ENCODE peak calls at places on chromosomes 12 and 14, in four cellular contexts. L is GM12878, T is breast epithelium, K is K562. S is an unnamed sample.

GRCh38 chr12:119666226-119666808 is 1.6 kb upstream of the PRKAB1 start:
- DNase-seq in L (no peak), T (no peak), K (peak; percentile 24), S (no peak)

GRCh38 chr14:31122921-31123320 is 84.7 kb downstream of the HECTD1 start:
- DNase-seq in L (no peak), T (no peak), K (no peak), S (no peak)

GRCh38 chr14:87829543-87829942 is 163.4 kb downstream of the GALC start:
- DNase-seq in L (no peak), T (no peak), K (no peak), S (peak; percentile 23)

GRCh38 chr12:71169286-71169685 is 11.5 kb upstream of the TSPAN8 start:
- DNase-seq in L (no peak), T (no peak), K (no peak), S (no peak)

GRCh38 chr12:50363141-50363540 is 33.3 kb downstream of the FAM186A start:
- DNase-seq in L (no peak), T (no peak), K (no peak), S (no peak)

GRCh38 chr12:94545937-94546771 is 86.5 kb upstream of the CEP83 start:
- DNase-seq in L (peak; percentile 19), T (no peak), K (peak; percentile 56), S (no peak)

GRCh38 chr14:73712540-73713141 is 1.5 kb downstream of the PNMA1 start:
- DNase-seq in L (no peak), T (no peak), K (peak; percentile 39), S (no peak)

GRCh38 chr12:106284294-106285105 is 18.0 kb upstream of the TCP11L2 start:
- DNase-seq in L (no peak), T (no peak), K (no peak), S (no peak)

GRCh38 chr12:55681142-55682077 is 26.3 kb downstream of the ITGA7 start:
- DNase-seq in L (no peak), T (no peak), K (peak; percentile 71), S (peak; percentile 65)

GRCh38 chr12:90964616-90965015 is 9.6 kb upstream of the CCER1 start:
- DNase-seq in L (no peak), T (no peak), K (no peak), S (no peak)

GRCh38 chr12:124321556-124322270 is 26.8 kb downstream of the RFLNA start:
- DNase-seq in L (no peak), T (no peak), K (no peak), S (no peak)

GRCh38 chr12:113136128-113136989 is 798 bp upstream of the RASAL1 start:
- DNase-seq in L (no peak), T (no peak), K (peak; percentile 51), S (no peak)

GRCh38 chr14:56294125-56294524 is 175.9 kb downstream of the PELI2 start:
- DNase-seq in L (no peak), T (no peak), K (no peak), S (no peak)

GRCh38 chr12:118063567-118064391 is 2.8 kb upstream of the WSB2 start:
- DNase-seq in L (no peak), T (no peak), K (no peak), S (no peak)

GRCh38 chr12:7061138-7061537 is 620 bp downstream of the C1S start:
- DNase-seq in L (no peak), T (no peak), K (no peak), S (no peak)

GRCh38 chr12:117039891-117040309 is 59.3 kb downstream of the TESC start:
- DNase-seq in L (no peak), T (no peak), K (no peak), S (no peak)

GRCh38 chr12:102622618-102623017 is 142.3 kb upstream of the IGF1 start:
- DNase-seq in L (no peak), T (no peak), K (peak; percentile 26), S (no peak)

GRCh38 chr12:96495155-96495554 is 5.8 kb downstream of the CFAP54 start:
- DNase-seq in L (no peak), T (no peak), K (no peak), S (no peak)

DNA sequence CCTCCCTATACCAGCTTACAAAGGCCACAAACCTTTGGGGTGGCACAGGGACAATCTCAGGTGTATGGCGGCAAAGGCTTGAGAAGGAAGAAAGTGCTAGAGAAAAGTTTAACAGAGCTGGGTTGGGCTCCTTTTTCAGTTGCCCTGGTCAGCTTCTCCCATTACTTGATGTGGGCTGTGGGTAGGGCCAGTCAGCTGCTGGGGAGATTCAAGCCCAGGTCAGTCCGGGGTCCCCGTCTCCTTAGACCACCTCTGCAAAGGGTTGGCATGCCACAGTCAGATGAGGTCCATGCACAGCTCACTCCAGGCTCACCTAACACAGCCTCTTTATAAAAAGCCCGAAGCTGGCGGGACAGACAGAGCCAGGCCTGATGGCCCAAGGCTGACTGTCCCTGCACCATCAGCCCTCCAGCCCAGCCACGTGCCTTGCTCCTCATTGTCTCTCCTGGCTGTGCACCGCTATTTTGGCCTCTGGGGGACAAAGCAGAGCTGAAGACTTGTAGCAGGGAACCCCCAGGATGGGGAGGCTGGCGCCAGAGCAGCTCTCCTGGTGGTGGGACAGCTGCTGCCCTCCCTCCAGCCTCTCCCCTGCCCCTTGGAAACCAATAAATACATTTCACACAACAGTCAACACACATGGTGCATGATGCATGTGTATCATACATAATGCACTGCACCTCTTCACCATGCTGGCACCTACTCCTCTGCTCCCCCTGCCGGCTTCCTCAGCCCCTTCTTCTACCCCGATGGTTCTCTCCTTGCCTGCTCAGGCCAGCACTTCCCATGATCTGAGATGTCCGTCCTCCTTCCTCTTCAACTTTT is 61.7 kb upstream of the DDX11 start:
- DNase-seq in L (no peak), T (no peak), K (peak; percentile 37), S (no peak)
- TF ChIP-seq CTCF in L (peak; percentile 39), T (no peak), K (peak; percentile 44), S (no peak)

DNA sequence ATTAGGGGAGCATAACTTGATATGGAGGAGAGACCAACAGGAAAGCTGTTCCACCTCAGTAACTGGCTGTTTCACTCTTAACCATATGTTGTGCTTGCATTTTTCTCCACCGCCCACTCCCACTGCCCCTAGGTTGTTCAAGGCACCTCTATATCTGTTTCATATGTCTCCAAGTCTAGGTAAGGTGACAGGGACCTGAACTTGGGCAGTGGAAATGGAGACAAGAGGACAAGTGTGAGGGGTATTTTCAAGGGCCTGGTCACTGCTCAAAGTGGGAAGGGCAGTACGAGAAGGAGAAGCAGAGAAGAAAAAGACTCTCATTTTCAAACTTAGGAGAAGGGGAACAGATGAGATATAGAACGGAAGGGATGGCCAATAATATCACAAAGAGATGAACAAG is 3.1 kb downstream of the SLC38A1 start:
- DNase-seq in L (no peak), T (no peak), K (no peak), S (no peak)
- H3K27ac ChIP-seq in L (peak overlapping the region; percentile 95), T (peak overlapping the region; percentile 95), K (peak overlapping the region; percentile 53), S (peak overlapping the region; percentile 82)

DNA sequence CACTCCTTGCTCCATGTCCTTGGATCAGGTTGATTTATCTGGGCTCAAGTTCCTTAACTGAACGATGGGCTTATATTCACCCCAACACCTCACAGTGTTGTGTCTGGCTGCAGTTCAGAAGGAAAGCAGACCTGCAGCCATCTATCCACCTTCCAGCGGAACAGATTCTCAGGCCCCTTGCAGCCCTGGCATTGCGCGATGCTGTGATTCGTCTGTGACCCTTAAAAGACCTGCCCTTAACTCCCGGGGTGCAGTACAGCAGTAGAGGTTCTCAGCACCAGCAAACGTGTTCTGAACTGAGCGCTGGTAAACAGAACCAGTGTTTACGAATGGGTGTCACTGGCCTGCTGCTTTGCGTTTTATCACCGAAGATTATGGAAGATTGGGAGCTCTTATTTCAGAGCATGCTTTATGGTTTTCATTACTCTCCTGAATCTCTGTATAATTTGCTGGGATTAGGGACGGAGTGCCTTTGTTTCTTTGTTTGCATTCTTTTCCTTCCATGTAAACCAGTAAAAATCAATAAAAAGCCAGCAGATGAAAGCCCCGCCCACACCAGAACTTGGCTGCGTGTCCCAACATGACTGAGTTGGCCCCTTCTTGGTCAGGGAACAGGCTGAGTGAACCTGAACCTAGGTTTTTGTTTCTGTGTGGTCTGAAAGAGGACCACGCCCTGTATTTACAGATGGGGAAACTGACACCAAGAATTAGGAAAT is 286.7 kb upstream of the CRY1 start:
- DNase-seq in L (no peak), T (no peak), K (no peak), S (no peak)
- H3K27me3 ChIP-seq in L (no peaks in the 10 kb centered on the region), T (no peaks in the 10 kb centered on the region), K (no peaks in the 10 kb centered on the region), S (peaks cover 3% of the 10 kb centered on the region)

DNA sequence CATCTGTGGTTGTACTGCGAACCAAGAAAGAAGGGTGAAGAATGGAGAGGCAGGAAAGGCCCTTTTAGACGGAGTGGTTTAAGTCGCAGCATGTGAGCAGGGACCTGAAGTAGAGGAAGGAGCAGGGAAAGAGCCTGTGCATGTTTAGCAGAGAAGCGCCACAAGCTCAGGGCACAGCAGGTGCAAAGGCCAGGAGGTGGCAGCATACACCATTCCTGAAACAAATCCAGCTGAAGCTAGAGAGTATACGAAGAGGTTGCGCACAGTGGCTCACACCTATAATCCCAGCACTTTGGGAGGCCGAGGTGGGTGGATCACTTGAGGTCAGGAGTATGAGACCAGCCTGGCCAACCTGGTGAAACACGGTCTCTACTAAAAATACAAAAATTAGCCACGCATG is 49.9 kb downstream of the HELB start:
- DNase-seq in L (no peak), T (no peak), K (peak; percentile 37), S (peak; percentile 8)
- TF ChIP-seq CTCF in L (peak; percentile 29), T (no peak), K (peak; percentile 42), S (peak; percentile 30)

DNA sequence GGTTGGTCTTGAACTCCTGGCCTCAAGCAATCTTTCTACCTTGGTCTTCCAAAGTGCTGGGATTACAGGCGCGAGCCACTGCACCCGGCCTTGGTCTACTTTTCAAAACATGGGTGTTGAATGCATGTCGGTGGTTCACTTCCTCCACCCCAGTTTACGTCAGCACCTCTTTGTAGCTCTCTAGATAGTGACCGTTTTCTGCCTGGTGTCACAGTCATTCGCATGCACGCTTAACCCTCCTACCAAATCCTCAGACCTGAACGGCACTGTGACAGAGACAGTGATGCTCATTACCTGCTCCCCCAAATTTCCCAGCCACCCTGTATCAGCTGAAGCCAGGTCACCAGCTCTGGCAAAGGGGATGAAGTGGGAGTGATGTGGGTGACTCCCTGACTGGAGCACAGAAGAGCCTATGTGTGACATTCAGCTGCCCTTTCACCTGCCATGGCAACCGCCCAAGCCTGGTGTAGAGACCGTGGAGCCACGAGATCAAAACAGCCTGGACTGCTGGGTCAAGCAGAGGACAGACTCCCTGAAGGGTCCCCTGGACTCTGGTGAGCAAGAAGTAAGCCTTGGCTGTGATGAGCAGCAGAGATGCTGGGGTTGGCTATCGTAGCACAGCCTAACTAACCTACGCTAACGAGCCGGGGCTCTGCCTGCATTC is 66.2 kb upstream of the GPR68 start:
- DNase-seq in L (no peak), T (no peak), K (no peak), S (no peak)
- H3K27ac ChIP-seq in L (no peak overlapping the region), T (no peak overlapping the region), K (no peak overlapping the region), S (no peak overlapping the region)

S was measured in heart right ventricle.